ENCODE peak calls at places on chromosomes 12 and 14, in four cellular contexts. One of them, this sample, is unnamed.

GRCh38 chr12:2683283-2684025 is 111.3 kb upstream of the FKBP4 start:
- DNase-seq in K562: no peak
- DNase-seq in HepG2: no peak
- DNase-seq in H1: no peak
- DNase-seq in this sample: no peak

GRCh38 chr12:91772411-91772810 is 373.2 kb downstream of the BTG1 start:
- DNase-seq in K562: no peak
- DNase-seq in HepG2: no peak
- DNase-seq in H1: no peak
- DNase-seq in this sample: no peak

GRCh38 chr12:54932038-54932437 is 52.5 kb downstream of the TESPA1 start:
- DNase-seq in K562: no peak
- DNase-seq in HepG2: no peak
- DNase-seq in H1: no peak
- DNase-seq in this sample: no peak

GRCh38 chr14:92407395-92407794 is 84.4 kb downstream of the SLC24A4 start:
- DNase-seq in K562: no peak
- DNase-seq in HepG2: no peak
- DNase-seq in H1: no peak
- DNase-seq in this sample: no peak

GRCh38 chr14:103744621-103745395 is 29.2 kb downstream of the ZFYVE21 start:
- DNase-seq in K562: no peak
- DNase-seq in HepG2: no peak
- DNase-seq in H1: no peak
- DNase-seq in this sample: no peak

GRCh38 chr12:72747460-72747859 is 475.3 kb downstream of the TRHDE start:
- DNase-seq in K562: no peak
- DNase-seq in HepG2: no peak
- DNase-seq in H1: no peak
- DNase-seq in this sample: no peak

GRCh38 chr14:90193925-90194324 is 62.4 kb upstream of the PSMC1 start:
- DNase-seq in K562: peak
- DNase-seq in HepG2: peak
- DNase-seq in H1: peak
- DNase-seq in this sample: no peak

GRCh38 chr12:80472241-80472640 is 28.2 kb downstream of the PTPRQ start:
- DNase-seq in K562: no peak
- DNase-seq in HepG2: no peak
- DNase-seq in H1: no peak
- DNase-seq in this sample: no peak

GRCh38 chr14:100686858-100687257 is 39.8 kb upstream of the DLK1 start:
- DNase-seq in K562: no peak
- DNase-seq in HepG2: no peak
- DNase-seq in H1: no peak
- DNase-seq in this sample: no peak

GRCh38 chr14:46651526-46652144 is at the start of gene RPL10L:
- DNase-seq in K562: peak
- DNase-seq in HepG2: no peak
- DNase-seq in H1: peak
- DNase-seq in this sample: no peak

GRCh38 chr12:53743277-53744129 is 8.3 kb downstream of the CISTR start:
- DNase-seq in K562: peak
- DNase-seq in HepG2: peak
- DNase-seq in H1: peak
- DNase-seq in this sample: peak

GRCh38 chr14:70894868-70895267 is 12.4 kb upstream of the PCNX1 start:
- DNase-seq in K562: no peak
- DNase-seq in HepG2: peak
- DNase-seq in H1: no peak
- DNase-seq in this sample: no peak

GRCh38 chr12:75705749-75706719 is 194.6 kb upstream of the KRR1 start:
- DNase-seq in K562: peak
- DNase-seq in HepG2: no peak
- DNase-seq in H1: no peak
- DNase-seq in this sample: no peak

GRCh38 chr12:69821441-69822204 is 3.4 kb upstream of the MYRFL start:
- DNase-seq in K562: no peak
- DNase-seq in HepG2: no peak
- DNase-seq in H1: no peak
- DNase-seq in this sample: peak

GRCh38 chr12:80356092-80356491 is 87.9 kb upstream of the PTPRQ start:
- DNase-seq in K562: no peak
- DNase-seq in HepG2: no peak
- DNase-seq in H1: no peak
- DNase-seq in this sample: no peak

GRCh38 chr14:99202516-99202915 is 69.5 kb downstream of the BCL11B start:
- DNase-seq in K562: no peak
- DNase-seq in HepG2: no peak
- DNase-seq in H1: no peak
- DNase-seq in this sample: no peak

GRCh38 chr14:38257500-38257899 is 1.6 kb upstream of the CLEC14A start:
- DNase-seq in K562: no peak
- DNase-seq in HepG2: no peak
- DNase-seq in H1: no peak
- DNase-seq in this sample: no peak

GRCh38 chr12:16150290-16150689 is 127.2 kb downstream of the SLC15A5 start:
- DNase-seq in K562: no peak
- DNase-seq in HepG2: no peak
- DNase-seq in H1: no peak
- DNase-seq in this sample: no peak

GRCh38 chr14:46580941-46581671 is 70.5 kb downstream of the RPL10L start:
- DNase-seq in K562: peak
- DNase-seq in HepG2: peak
- DNase-seq in H1: peak
- DNase-seq in this sample: no peak

GRCh38 chr12:112602150-112602549 is 183.4 kb downstream of the PTPN11 start:
- DNase-seq in K562: no peak
- DNase-seq in HepG2: no peak
- DNase-seq in H1: peak
- DNase-seq in this sample: no peak

GRCh38 chr14:82710257-82710841 is 1176.7 kb upstream of the SEL1L start:
- DNase-seq in K562: peak
- DNase-seq in HepG2: peak
- DNase-seq in H1: peak
- DNase-seq in this sample: peak

GRCh38 chr12:103901518-103902173 is 28.6 kb upstream of the HSP90B1 start:
- DNase-seq in K562: no peak
- DNase-seq in HepG2: no peak
- DNase-seq in H1: no peak
- DNase-seq in this sample: no peak

GRCh38 chr12:131829351-131829794 is 1.2 kb downstream of the MMP17 start:
- DNase-seq in K562: no peak
- DNase-seq in HepG2: no peak
- DNase-seq in H1: no peak
- DNase-seq in this sample: peak

GRCh38 chr14:70714055-70714550 is 72.4 kb downstream of the TTC9 start:
- DNase-seq in K562: peak
- DNase-seq in HepG2: peak
- DNase-seq in H1: peak
- DNase-seq in this sample: peak

GRCh38 chr12:27982951-27983350 is 10.4 kb upstream of the PTHLH start:
- DNase-seq in K562: no peak
- DNase-seq in HepG2: no peak
- DNase-seq in H1: no peak
- DNase-seq in this sample: no peak

GRCh38 chr12:55829967-55830600 is 697 bp upstream of the DNAJC14 start:
- DNase-seq in K562: peak
- DNase-seq in HepG2: no peak
- DNase-seq in H1: peak
- DNase-seq in this sample: peak

GRCh38 chr12:69240625-69240984 is 1.2 kb downstream of the CPSF6 start:
- DNase-seq in K562: no peak
- DNase-seq in HepG2: no peak
- DNase-seq in H1: no peak
- DNase-seq in this sample: peak

DNA sequence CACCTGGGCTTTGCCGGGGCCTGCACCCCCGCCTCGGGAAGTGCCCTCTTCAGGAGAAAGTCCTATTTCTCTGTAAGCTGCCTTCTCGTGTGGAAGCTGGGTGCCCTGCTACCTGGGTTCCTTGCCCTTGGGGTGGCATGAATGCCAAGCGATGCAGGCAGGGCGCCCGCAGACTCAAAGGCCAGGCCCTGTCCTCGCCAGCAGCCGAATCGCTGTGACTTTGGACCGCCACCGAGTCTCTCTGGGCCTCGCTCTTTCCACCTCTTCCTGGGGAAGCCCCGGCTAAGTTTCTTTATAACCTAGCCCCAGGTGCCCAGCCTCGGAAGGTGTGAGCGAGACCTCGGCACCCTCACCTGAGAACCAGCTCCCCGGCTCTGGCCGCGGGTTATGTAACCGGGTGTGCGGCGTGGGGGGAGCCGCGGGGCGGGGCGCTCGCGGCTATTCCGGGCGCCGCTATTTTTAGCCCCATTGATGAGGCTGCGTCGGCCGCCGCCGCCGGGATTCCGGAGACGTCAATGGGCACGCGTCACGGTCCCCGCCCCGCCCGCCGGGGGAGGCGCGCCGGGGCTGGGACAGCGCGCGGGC is 14.6 kb upstream of the NR4A1 start:
- DNase-seq in K562: peak
- DNase-seq in HepG2: no peak
- DNase-seq in H1: peak
- DNase-seq in this sample: peak
- TF ChIP-seq PHF8 in K562: no peak
- TF ChIP-seq PHF8 in HepG2: peak
- TF ChIP-seq PHF8 in H1: no peak
- TF ChIP-seq PHF8 in this sample: no peak

GRCh38 chr12:117874842-117875434 is 93.9 kb downstream of the KSR2 start:
- DNase-seq in K562: peak
- DNase-seq in HepG2: peak
- DNase-seq in H1: peak
- DNase-seq in this sample: peak
- TF ChIP-seq POLR2A in K562: no peak
- TF ChIP-seq POLR2A in HepG2: no peak
- TF ChIP-seq POLR2A in H1: no peak
- TF ChIP-seq POLR2A in this sample: no peak

GRCh38 chr14:57071639-57072038 is 197.1 kb downstream of the EXOC5 start:
- DNase-seq in K562: no peak
- DNase-seq in HepG2: no peak
- DNase-seq in H1: no peak
- DNase-seq in this sample: no peak
- TF ChIP-seq PHF8 in K562: no peak
- TF ChIP-seq PHF8 in HepG2: no peak
- TF ChIP-seq PHF8 in H1: no peak
- TF ChIP-seq PHF8 in this sample: no peak

GRCh38 chr14:20332946-20333782 is at the start of gene CCNB1IP1:
- DNase-seq in K562: peak
- DNase-seq in HepG2: peak
- DNase-seq in H1: peak
- DNase-seq in this sample: peak
- TF ChIP-seq POLR2A in K562: peak
- TF ChIP-seq POLR2A in HepG2: peak
- TF ChIP-seq POLR2A in H1: peak
- TF ChIP-seq POLR2A in this sample: peak

GRCh38 chr14:102323102-102323501 is 3.6 kb downstream of the ZNF839 start:
- DNase-seq in K562: no peak
- DNase-seq in HepG2: peak
- DNase-seq in H1: no peak
- DNase-seq in this sample: peak
- TF ChIP-seq PHF8 in K562: no peak
- TF ChIP-seq PHF8 in HepG2: peak
- TF ChIP-seq PHF8 in H1: no peak
- TF ChIP-seq PHF8 in this sample: no peak

DNA sequence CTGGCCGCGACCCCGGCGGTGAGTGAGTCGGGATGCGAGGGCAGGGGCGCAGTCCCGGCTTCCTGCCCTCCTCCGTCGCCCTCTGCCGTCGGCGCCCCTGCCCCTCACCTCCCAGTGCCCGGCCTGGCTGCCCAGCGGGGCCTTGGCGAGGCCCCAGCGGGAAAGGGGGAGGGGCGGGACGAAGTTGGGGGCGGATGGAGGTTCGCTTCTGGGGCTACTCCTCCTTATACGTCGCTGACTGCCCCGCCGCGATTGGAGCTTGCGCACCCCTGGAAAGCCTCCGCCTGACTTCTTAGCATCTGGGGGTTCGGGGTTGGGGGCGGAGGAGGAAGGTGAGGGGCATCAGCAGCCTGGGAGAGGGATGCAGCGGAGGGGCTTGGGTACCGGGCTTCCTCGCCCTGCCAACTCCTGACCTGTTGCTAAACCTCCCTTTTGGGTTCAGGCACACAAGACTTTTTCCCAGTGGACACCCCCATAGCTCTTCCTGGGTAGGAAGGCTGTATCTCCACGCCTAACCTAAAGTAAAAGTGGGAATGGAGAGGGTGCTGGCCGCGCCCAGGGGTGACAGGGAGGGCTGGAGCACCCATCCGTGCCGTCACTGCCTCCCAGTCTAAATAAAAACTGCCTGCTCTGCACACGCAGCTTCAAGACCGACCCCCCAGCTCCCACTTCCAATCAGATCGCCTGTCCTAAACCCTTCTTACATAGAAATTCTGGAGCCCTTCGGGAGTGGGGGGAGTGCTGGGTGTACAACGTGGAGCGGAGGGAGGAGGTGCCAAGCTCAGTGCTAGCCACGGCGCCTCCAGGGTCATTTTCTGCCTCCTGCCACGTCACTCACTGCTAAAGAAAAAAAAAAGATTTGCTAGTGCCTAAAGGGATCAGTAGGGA is 585 bp downstream of the TMEM263 start:
- DNase-seq in K562: peak
- DNase-seq in HepG2: peak
- DNase-seq in H1: peak
- DNase-seq in this sample: peak
- TF ChIP-seq POLR2A in K562: peak
- TF ChIP-seq POLR2A in HepG2: peak
- TF ChIP-seq POLR2A in H1: no peak
- TF ChIP-seq POLR2A in this sample: peak

This sample was measured in A549.